ENCODE peak calls at places on chromosomes 13 and 19, in seven cellular contexts. One of them, this sample, is unnamed.

GRCh38 chr19:8340341-8341096 is 2.5 kb downstream of the KANK3 start:
- DNase-seq in progenitor cell of endocrine pancreas: no peak
- DNase-seq in activated CD4-positive, alpha-beta T cell treated with anti-CD3 and anti-CD28 coated beads, Interleukin-2, amount 50 U/mL, for 24 hours: no peak
- DNase-seq in OCI-M1: no peak
- DNase-seq in HT-29: no peak
- DNase-seq in WTC11: peak
- DNase-seq in astrocyte of the spinal cord: no peak
- DNase-seq in this sample: peak

GRCh38 chr13:21343659-21344058 is 115.4 kb downstream of the ZDHHC20 start:
- DNase-seq in astrocyte of the spinal cord: no peak
- DNase-seq in OCI-M1: no peak
- DNase-seq in HT-29: no peak
- DNase-seq in activated CD4-positive, alpha-beta T cell treated with anti-CD3 and anti-CD28 coated beads, Interleukin-2, amount 50 U/mL, for 24 hours: no peak
- DNase-seq in WTC11: no peak
- DNase-seq in progenitor cell of endocrine pancreas: no peak
- DNase-seq in this sample: no peak

GRCh38 chr19:5339470-5339949 is 1.1 kb downstream of the PTPRS start:
- DNase-seq in progenitor cell of endocrine pancreas: no peak
- DNase-seq in WTC11: peak
- DNase-seq in activated CD4-positive, alpha-beta T cell treated with anti-CD3 and anti-CD28 coated beads, Interleukin-2, amount 50 U/mL, for 24 hours: no peak
- DNase-seq in OCI-M1: no peak
- DNase-seq in astrocyte of the spinal cord: no peak
- DNase-seq in HT-29: no peak
- DNase-seq in this sample: no peak

GRCh38 chr13:41224113-41225110 is 30.0 kb upstream of the KBTBD7 start:
- DNase-seq in activated CD4-positive, alpha-beta T cell treated with anti-CD3 and anti-CD28 coated beads, Interleukin-2, amount 50 U/mL, for 24 hours: no peak
- DNase-seq in progenitor cell of endocrine pancreas: no peak
- DNase-seq in HT-29: no peak
- DNase-seq in OCI-M1: no peak
- DNase-seq in WTC11: no peak
- DNase-seq in astrocyte of the spinal cord: peak
- DNase-seq in this sample: no peak

GRCh38 chr13:20306039-20306438 is 73.9 kb upstream of the GJB6 start:
- DNase-seq in progenitor cell of endocrine pancreas: no peak
- DNase-seq in astrocyte of the spinal cord: no peak
- DNase-seq in activated CD4-positive, alpha-beta T cell treated with anti-CD3 and anti-CD28 coated beads, Interleukin-2, amount 50 U/mL, for 24 hours: no peak
- DNase-seq in HT-29: no peak
- DNase-seq in OCI-M1: no peak
- DNase-seq in WTC11: no peak
- DNase-seq in this sample: no peak

GRCh38 chr13:72112216-72112615 is 245.2 kb upstream of the DACH1 start:
- DNase-seq in astrocyte of the spinal cord: no peak
- DNase-seq in activated CD4-positive, alpha-beta T cell treated with anti-CD3 and anti-CD28 coated beads, Interleukin-2, amount 50 U/mL, for 24 hours: no peak
- DNase-seq in progenitor cell of endocrine pancreas: no peak
- DNase-seq in OCI-M1: no peak
- DNase-seq in HT-29: no peak
- DNase-seq in WTC11: no peak
- DNase-seq in this sample: no peak

GRCh38 chr13:66362485-66362884 is 867.7 kb downstream of the PCDH9 start:
- DNase-seq in activated CD4-positive, alpha-beta T cell treated with anti-CD3 and anti-CD28 coated beads, Interleukin-2, amount 50 U/mL, for 24 hours: no peak
- DNase-seq in astrocyte of the spinal cord: no peak
- DNase-seq in WTC11: no peak
- DNase-seq in OCI-M1: no peak
- DNase-seq in HT-29: no peak
- DNase-seq in progenitor cell of endocrine pancreas: no peak
- DNase-seq in this sample: no peak

GRCh38 chr13:23584275-23584674 is 14.1 kb downstream of the TNFRSF19 start:
- DNase-seq in HT-29: no peak
- DNase-seq in progenitor cell of endocrine pancreas: no peak
- DNase-seq in OCI-M1: no peak
- DNase-seq in astrocyte of the spinal cord: no peak
- DNase-seq in activated CD4-positive, alpha-beta T cell treated with anti-CD3 and anti-CD28 coated beads, Interleukin-2, amount 50 U/mL, for 24 hours: no peak
- DNase-seq in WTC11: no peak
- DNase-seq in this sample: no peak

GRCh38 chr13:52395704-52396103 is 10.3 kb downstream of the THSD1 start:
- DNase-seq in HT-29: no peak
- DNase-seq in astrocyte of the spinal cord: no peak
- DNase-seq in OCI-M1: no peak
- DNase-seq in progenitor cell of endocrine pancreas: no peak
- DNase-seq in activated CD4-positive, alpha-beta T cell treated with anti-CD3 and anti-CD28 coated beads, Interleukin-2, amount 50 U/mL, for 24 hours: no peak
- DNase-seq in WTC11: no peak
- DNase-seq in this sample: no peak

GRCh38 chr13:79779061-79779460 is 298.1 kb downstream of the NDFIP2 start:
- DNase-seq in astrocyte of the spinal cord: no peak
- DNase-seq in OCI-M1: no peak
- DNase-seq in HT-29: no peak
- DNase-seq in progenitor cell of endocrine pancreas: no peak
- DNase-seq in activated CD4-positive, alpha-beta T cell treated with anti-CD3 and anti-CD28 coated beads, Interleukin-2, amount 50 U/mL, for 24 hours: no peak
- DNase-seq in WTC11: no peak
- DNase-seq in this sample: no peak

GRCh38 chr19:10612515-10613119 is 12.7 kb upstream of the SLC44A2 start:
- DNase-seq in OCI-M1: no peak
- DNase-seq in HT-29: peak
- DNase-seq in activated CD4-positive, alpha-beta T cell treated with anti-CD3 and anti-CD28 coated beads, Interleukin-2, amount 50 U/mL, for 24 hours: no peak
- DNase-seq in WTC11: no peak
- DNase-seq in progenitor cell of endocrine pancreas: no peak
- DNase-seq in astrocyte of the spinal cord: no peak
- DNase-seq in this sample: no peak

GRCh38 chr13:43664700-43665191 is 122.0 kb downstream of the ENOX1 start:
- DNase-seq in progenitor cell of endocrine pancreas: no peak
- DNase-seq in OCI-M1: peak
- DNase-seq in activated CD4-positive, alpha-beta T cell treated with anti-CD3 and anti-CD28 coated beads, Interleukin-2, amount 50 U/mL, for 24 hours: no peak
- DNase-seq in astrocyte of the spinal cord: peak
- DNase-seq in WTC11: peak
- DNase-seq in HT-29: no peak
- DNase-seq in this sample: peak

GRCh38 chr19:53467138-53467502 is 413 bp upstream of the ZNF813 start:
- DNase-seq in HT-29: no peak
- DNase-seq in OCI-M1: no peak
- DNase-seq in activated CD4-positive, alpha-beta T cell treated with anti-CD3 and anti-CD28 coated beads, Interleukin-2, amount 50 U/mL, for 24 hours: no peak
- DNase-seq in astrocyte of the spinal cord: no peak
- DNase-seq in WTC11: peak
- DNase-seq in progenitor cell of endocrine pancreas: peak
- DNase-seq in this sample: no peak

GRCh38 chr13:72839831-72840426 is 58.0 kb downstream of the PIBF1 start:
- DNase-seq in OCI-M1: peak
- DNase-seq in WTC11: peak
- DNase-seq in activated CD4-positive, alpha-beta T cell treated with anti-CD3 and anti-CD28 coated beads, Interleukin-2, amount 50 U/mL, for 24 hours: peak
- DNase-seq in HT-29: peak
- DNase-seq in astrocyte of the spinal cord: peak
- DNase-seq in progenitor cell of endocrine pancreas: peak
- DNase-seq in this sample: peak

GRCh38 chr19:42239544-42240220 is 2.7 kb downstream of the GSK3A start:
- DNase-seq in activated CD4-positive, alpha-beta T cell treated with anti-CD3 and anti-CD28 coated beads, Interleukin-2, amount 50 U/mL, for 24 hours: no peak
- DNase-seq in astrocyte of the spinal cord: no peak
- DNase-seq in WTC11: no peak
- DNase-seq in OCI-M1: no peak
- DNase-seq in progenitor cell of endocrine pancreas: no peak
- DNase-seq in HT-29: no peak
- DNase-seq in this sample: no peak

GRCh38 chr19:39833160-39833463 is 850 bp downstream of the DYRK1B start:
- DNase-seq in OCI-M1: no peak
- DNase-seq in WTC11: no peak
- DNase-seq in activated CD4-positive, alpha-beta T cell treated with anti-CD3 and anti-CD28 coated beads, Interleukin-2, amount 50 U/mL, for 24 hours: no peak
- DNase-seq in progenitor cell of endocrine pancreas: no peak
- DNase-seq in astrocyte of the spinal cord: no peak
- DNase-seq in HT-29: no peak
- DNase-seq in this sample: no peak

GRCh38 chr19:18156841-18157464 is 4.0 kb downstream of the PIK3R2 start:
- DNase-seq in WTC11: no peak
- DNase-seq in activated CD4-positive, alpha-beta T cell treated with anti-CD3 and anti-CD28 coated beads, Interleukin-2, amount 50 U/mL, for 24 hours: no peak
- DNase-seq in HT-29: peak
- DNase-seq in astrocyte of the spinal cord: peak
- DNase-seq in progenitor cell of endocrine pancreas: no peak
- DNase-seq in OCI-M1: peak
- DNase-seq in this sample: no peak

GRCh38 chr13:27174766-27175455 is 3.3 kb upstream of the USP12 start:
- DNase-seq in WTC11: no peak
- DNase-seq in progenitor cell of endocrine pancreas: no peak
- DNase-seq in astrocyte of the spinal cord: no peak
- DNase-seq in OCI-M1: no peak
- DNase-seq in HT-29: no peak
- DNase-seq in activated CD4-positive, alpha-beta T cell treated with anti-CD3 and anti-CD28 coated beads, Interleukin-2, amount 50 U/mL, for 24 hours: no peak
- DNase-seq in this sample: no peak

GRCh38 chr19:31943305-31943704 is 402.1 kb upstream of the ZNF507 start:
- DNase-seq in progenitor cell of endocrine pancreas: no peak
- DNase-seq in WTC11: peak
- DNase-seq in activated CD4-positive, alpha-beta T cell treated with anti-CD3 and anti-CD28 coated beads, Interleukin-2, amount 50 U/mL, for 24 hours: no peak
- DNase-seq in astrocyte of the spinal cord: no peak
- DNase-seq in HT-29: no peak
- DNase-seq in OCI-M1: no peak
- DNase-seq in this sample: peak

GRCh38 chr13:27353166-27353583 is 71.2 kb upstream of the GTF3A start:
- DNase-seq in HT-29: no peak
- DNase-seq in astrocyte of the spinal cord: peak
- DNase-seq in activated CD4-positive, alpha-beta T cell treated with anti-CD3 and anti-CD28 coated beads, Interleukin-2, amount 50 U/mL, for 24 hours: no peak
- DNase-seq in progenitor cell of endocrine pancreas: no peak
- DNase-seq in OCI-M1: peak
- DNase-seq in WTC11: no peak
- DNase-seq in this sample: no peak

GRCh38 chr19:3370728-3371591 is 4.6 kb downstream of the NFIC start:
- DNase-seq in progenitor cell of endocrine pancreas: no peak
- DNase-seq in HT-29: no peak
- DNase-seq in astrocyte of the spinal cord: no peak
- DNase-seq in activated CD4-positive, alpha-beta T cell treated with anti-CD3 and anti-CD28 coated beads, Interleukin-2, amount 50 U/mL, for 24 hours: no peak
- DNase-seq in WTC11: no peak
- DNase-seq in OCI-M1: no peak
- DNase-seq in this sample: no peak

GRCh38 chr13:49810825-49811526 is 18.5 kb upstream of the KPNA3 start:
- DNase-seq in activated CD4-positive, alpha-beta T cell treated with anti-CD3 and anti-CD28 coated beads, Interleukin-2, amount 50 U/mL, for 24 hours: no peak
- DNase-seq in HT-29: no peak
- DNase-seq in WTC11: no peak
- DNase-seq in astrocyte of the spinal cord: no peak
- DNase-seq in OCI-M1: no peak
- DNase-seq in progenitor cell of endocrine pancreas: no peak
- DNase-seq in this sample: no peak

GRCh38 chr13:44816701-44817684 is 172.3 kb downstream of the NUFIP1 start:
- DNase-seq in activated CD4-positive, alpha-beta T cell treated with anti-CD3 and anti-CD28 coated beads, Interleukin-2, amount 50 U/mL, for 24 hours: no peak
- DNase-seq in astrocyte of the spinal cord: peak
- DNase-seq in WTC11: no peak
- DNase-seq in HT-29: no peak
- DNase-seq in progenitor cell of endocrine pancreas: no peak
- DNase-seq in OCI-M1: no peak
- DNase-seq in this sample: peak

GRCh38 chr13:94114166-94114565 is 365.3 kb downstream of the DCT start:
- DNase-seq in activated CD4-positive, alpha-beta T cell treated with anti-CD3 and anti-CD28 coated beads, Interleukin-2, amount 50 U/mL, for 24 hours: no peak
- DNase-seq in progenitor cell of endocrine pancreas: no peak
- DNase-seq in HT-29: no peak
- DNase-seq in WTC11: no peak
- DNase-seq in OCI-M1: no peak
- DNase-seq in astrocyte of the spinal cord: no peak
- DNase-seq in this sample: no peak

GRCh38 chr13:33140161-33140560 is 123.9 kb downstream of the KL start:
- DNase-seq in HT-29: no peak
- DNase-seq in activated CD4-positive, alpha-beta T cell treated with anti-CD3 and anti-CD28 coated beads, Interleukin-2, amount 50 U/mL, for 24 hours: no peak
- DNase-seq in WTC11: no peak
- DNase-seq in astrocyte of the spinal cord: no peak
- DNase-seq in OCI-M1: no peak
- DNase-seq in progenitor cell of endocrine pancreas: no peak
- DNase-seq in this sample: no peak

GRCh38 chr19:5244351-5244750 is 96.3 kb downstream of the PTPRS start:
- DNase-seq in activated CD4-positive, alpha-beta T cell treated with anti-CD3 and anti-CD28 coated beads, Interleukin-2, amount 50 U/mL, for 24 hours: no peak
- DNase-seq in OCI-M1: no peak
- DNase-seq in progenitor cell of endocrine pancreas: no peak
- DNase-seq in astrocyte of the spinal cord: no peak
- DNase-seq in HT-29: no peak
- DNase-seq in WTC11: no peak
- DNase-seq in this sample: no peak

GRCh38 chr13:24511824-24512207 is 762 bp downstream of the PARP4 start:
- DNase-seq in OCI-M1: peak
- DNase-seq in progenitor cell of endocrine pancreas: no peak
- DNase-seq in activated CD4-positive, alpha-beta T cell treated with anti-CD3 and anti-CD28 coated beads, Interleukin-2, amount 50 U/mL, for 24 hours: no peak
- DNase-seq in WTC11: no peak
- DNase-seq in HT-29: peak
- DNase-seq in astrocyte of the spinal cord: no peak
- DNase-seq in this sample: no peak

GRCh38 chr19:4115050-4115817 is 8.7 kb downstream of the MAP2K2 start:
- DNase-seq in WTC11: no peak
- DNase-seq in progenitor cell of endocrine pancreas: no peak
- DNase-seq in activated CD4-positive, alpha-beta T cell treated with anti-CD3 and anti-CD28 coated beads, Interleukin-2, amount 50 U/mL, for 24 hours: no peak
- DNase-seq in OCI-M1: no peak
- DNase-seq in HT-29: no peak
- DNase-seq in astrocyte of the spinal cord: no peak
- DNase-seq in this sample: no peak

GRCh38 chr19:41264581-41265375 is 606 bp downstream of the HNRNPUL1 start:
- DNase-seq in progenitor cell of endocrine pancreas: peak
- DNase-seq in activated CD4-positive, alpha-beta T cell treated with anti-CD3 and anti-CD28 coated beads, Interleukin-2, amount 50 U/mL, for 24 hours: peak
- DNase-seq in WTC11: peak
- DNase-seq in OCI-M1: peak
- DNase-seq in astrocyte of the spinal cord: peak
- DNase-seq in HT-29: peak
- DNase-seq in this sample: peak

GRCh38 chr19:47230122-47230920 is 678 bp downstream of the BBC3 start:
- DNase-seq in progenitor cell of endocrine pancreas: peak
- DNase-seq in activated CD4-positive, alpha-beta T cell treated with anti-CD3 and anti-CD28 coated beads, Interleukin-2, amount 50 U/mL, for 24 hours: no peak
- DNase-seq in HT-29: peak
- DNase-seq in OCI-M1: peak
- DNase-seq in astrocyte of the spinal cord: peak
- DNase-seq in WTC11: peak
- DNase-seq in this sample: peak

GRCh38 chr19:39996811-39997594 is at the start of gene ZNF546:
- DNase-seq in OCI-M1: peak
- DNase-seq in HT-29: peak
- DNase-seq in progenitor cell of endocrine pancreas: peak
- DNase-seq in activated CD4-positive, alpha-beta T cell treated with anti-CD3 and anti-CD28 coated beads, Interleukin-2, amount 50 U/mL, for 24 hours: peak
- DNase-seq in WTC11: peak
- DNase-seq in astrocyte of the spinal cord: peak
- DNase-seq in this sample: peak

GRCh38 chr13:95355491-95355890 is 54.2 kb upstream of the ABCC4 start:
- DNase-seq in activated CD4-positive, alpha-beta T cell treated with anti-CD3 and anti-CD28 coated beads, Interleukin-2, amount 50 U/mL, for 24 hours: no peak
- DNase-seq in HT-29: peak
- DNase-seq in WTC11: no peak
- DNase-seq in OCI-M1: no peak
- DNase-seq in progenitor cell of endocrine pancreas: no peak
- DNase-seq in astrocyte of the spinal cord: peak
- DNase-seq in this sample: no peak

GRCh38 chr19:38683393-38684077 is 36.1 kb downstream of the ACTN4 start:
- DNase-seq in HT-29: peak
- DNase-seq in OCI-M1: peak
- DNase-seq in progenitor cell of endocrine pancreas: peak
- DNase-seq in WTC11: peak
- DNase-seq in astrocyte of the spinal cord: peak
- DNase-seq in activated CD4-positive, alpha-beta T cell treated with anti-CD3 and anti-CD28 coated beads, Interleukin-2, amount 50 U/mL, for 24 hours: no peak
- DNase-seq in this sample: peak

GRCh38 chr13:114023716-114024602 is 50.1 kb upstream of the C13orf46 start:
- DNase-seq in activated CD4-positive, alpha-beta T cell treated with anti-CD3 and anti-CD28 coated beads, Interleukin-2, amount 50 U/mL, for 24 hours: no peak
- DNase-seq in OCI-M1: no peak
- DNase-seq in HT-29: no peak
- DNase-seq in astrocyte of the spinal cord: no peak
- DNase-seq in progenitor cell of endocrine pancreas: no peak
- DNase-seq in WTC11: no peak
- DNase-seq in this sample: no peak

GRCh38 chr19:49570138-49570856 is 10.1 kb downstream of the NOSIP start:
- DNase-seq in astrocyte of the spinal cord: peak
- DNase-seq in WTC11: peak
- DNase-seq in progenitor cell of endocrine pancreas: peak
- DNase-seq in HT-29: peak
- DNase-seq in activated CD4-positive, alpha-beta T cell treated with anti-CD3 and anti-CD28 coated beads, Interleukin-2, amount 50 U/mL, for 24 hours: no peak
- DNase-seq in OCI-M1: peak
- DNase-seq in this sample: peak

GRCh38 chr13:53460776-53461175 is 432.2 kb downstream of the OLFM4 start:
- DNase-seq in astrocyte of the spinal cord: no peak
- DNase-seq in activated CD4-positive, alpha-beta T cell treated with anti-CD3 and anti-CD28 coated beads, Interleukin-2, amount 50 U/mL, for 24 hours: no peak
- DNase-seq in HT-29: no peak
- DNase-seq in progenitor cell of endocrine pancreas: no peak
- DNase-seq in WTC11: no peak
- DNase-seq in OCI-M1: no peak
- DNase-seq in this sample: peak

GRCh38 chr19:3509566-3509989 is 3.5 kb downstream of the FZR1 start:
- DNase-seq in HT-29: no peak
- DNase-seq in activated CD4-positive, alpha-beta T cell treated with anti-CD3 and anti-CD28 coated beads, Interleukin-2, amount 50 U/mL, for 24 hours: no peak
- DNase-seq in OCI-M1: no peak
- DNase-seq in WTC11: no peak
- DNase-seq in progenitor cell of endocrine pancreas: no peak
- DNase-seq in astrocyte of the spinal cord: peak
- DNase-seq in this sample: no peak

This sample was measured in endodermal cell.